ENCODE peak calls at places on chromosome 20, in eight cellular contexts. P is GM23338, F is HCT116, N is K562, S is GM12878, J is A549, Q is Panc1, K is HepG2. A is an unnamed sample.

GRCh38 chr20:50120935-50121693 is 8.2 kb upstream of the UBE2V1 start:
- DNase-seq in S (no peak), Q (no peak), K (peak), F (peak), N (no peak), J (peak), P (peak), A (peak)

GRCh38 chr20:63322923-63323253 is 29.9 kb downstream of the COL20A1 start:
- DNase-seq in N (no peak), S (no peak), P (no peak), F (no peak), Q (no peak), J (no peak), K (no peak), A (no peak)

GRCh38 chr20:19241440-19241839 is 29.0 kb downstream of the SLC24A3 start:
- DNase-seq in N (no peak), F (no peak), J (no peak), S (no peak), Q (no peak), P (no peak), K (no peak), A (no peak)

GRCh38 chr20:7171911-7172310 is 404.4 kb downstream of the BMP2 start:
- DNase-seq in K (no peak), S (no peak), Q (no peak), N (no peak), F (no peak), P (peak), J (no peak), A (no peak)

GRCh38 chr20:9660236-9660868 is 146.0 kb downstream of the LAMP5 start:
- DNase-seq in S (no peak), J (no peak), P (peak), K (peak), N (no peak), F (no peak), Q (no peak), A (no peak)

GRCh38 chr20:661474-662288 is 8.7 kb upstream of the SRXN1 start:
- DNase-seq in J (no peak), S (no peak), N (no peak), P (peak), Q (no peak), F (no peak), K (no peak), A (no peak)

GRCh38 chr20:62837790-62838458 is 21.1 kb downstream of the COL9A3 start:
- DNase-seq in P (no peak), N (no peak), F (no peak), K (peak), Q (no peak), J (no peak), S (no peak), A (peak)

GRCh38 chr20:33539129-33539528 is 49.2 kb downstream of the CBFA2T2 start:
- DNase-seq in N (no peak), K (peak), S (no peak), F (no peak), J (no peak), Q (no peak), P (no peak), A (no peak)

GRCh38 chr20:50595988-50596693 is 86.0 kb downstream of the PTPN1 start:
- DNase-seq in P (peak), K (no peak), N (no peak), Q (no peak), S (no peak), J (no peak), F (no peak), A (no peak)

GRCh38 chr20:53582574-53583351 is 10.9 kb downstream of the ZNF217 start:
- DNase-seq in K (peak), N (no peak), F (no peak), Q (no peak), S (no peak), P (no peak), J (peak), A (peak)

GRCh38 chr20:58893355-58894151 is 41.0 kb downstream of the GNAS start:
- DNase-seq in N (no peak), K (no peak), J (no peak), S (no peak), F (no peak), Q (no peak), P (no peak), A (no peak)

GRCh38 chr20:53611449-53611894 is 17.8 kb upstream of the ZNF217 start:
- DNase-seq in N (no peak), S (peak), Q (peak), P (peak), F (peak), J (peak), K (no peak), A (no peak)

GRCh38 chr20:49479785-49480184 is 2.7 kb downstream of the KCNB1 start:
- DNase-seq in S (no peak), J (no peak), P (no peak), F (no peak), N (no peak), Q (no peak), K (peak), A (no peak)

GRCh38 chr20:38429301-38429700 is 5.8 kb downstream of the SNHG17 start:
- DNase-seq in Q (no peak), J (no peak), N (no peak), F (no peak), S (no peak), K (no peak), P (no peak), A (no peak)

GRCh38 chr20:38433304-38433972 is 1.7 kb downstream of the SNHG17 start:
- DNase-seq in N (no peak), J (no peak), S (no peak), F (no peak), K (no peak), Q (no peak), P (no peak), A (no peak)

GRCh38 chr20:38432292-38432691 is 2.8 kb downstream of the SNHG17 start:
- DNase-seq in N (no peak), F (no peak), P (no peak), J (no peak), Q (no peak), K (no peak), S (no peak), A (peak)

GRCh38 chr20:38428800-38429199 is 6.3 kb downstream of the SNHG17 start:
- DNase-seq in P (no peak), J (no peak), N (no peak), F (no peak), K (no peak), S (no peak), Q (no peak), A (no peak)

DNA sequence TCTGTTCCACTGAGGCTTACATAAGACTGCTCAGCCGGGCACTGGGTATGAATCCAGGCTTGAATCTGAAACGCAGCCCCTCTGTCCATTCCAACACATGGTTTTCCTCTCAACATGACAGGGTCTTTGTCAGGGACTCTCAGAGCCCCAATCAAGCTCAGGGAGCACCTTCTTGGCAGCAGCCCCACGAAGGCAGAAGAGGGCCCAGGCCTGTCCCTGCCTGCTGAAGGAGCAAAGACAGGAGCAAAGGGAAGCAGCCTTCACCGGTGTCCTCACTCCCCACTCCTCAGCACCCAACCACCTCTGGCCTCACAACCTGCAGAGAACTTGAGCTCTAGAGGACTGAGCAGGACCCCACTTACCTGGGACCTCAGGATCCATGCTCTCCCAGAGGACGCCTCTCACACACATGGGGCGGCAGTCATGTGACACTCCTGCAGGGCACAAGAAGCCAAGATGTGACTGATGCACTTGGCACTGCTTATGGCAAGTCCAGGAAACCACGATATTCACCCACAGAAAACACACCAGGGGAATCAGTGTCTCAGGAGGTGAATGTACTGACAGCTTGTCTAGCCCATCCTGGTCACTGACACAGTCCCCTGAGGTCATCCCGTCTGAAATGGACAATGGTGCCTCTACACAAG is 4.3 kb downstream of the SNHG17 start:
- DNase-seq in Q (no peak), K (no peak), S (no peak), J (no peak), F (no peak), N (no peak), P (no peak), A (peak)
- H3K4me3 ChIP-seq in Q (no peak), K (no peak), S (peak), J (no peak), F (no peak), N (no peak), P (no peak), A (no peak)

GRCh38 chr20:31879143-31879987 is 8.9 kb downstream of the TTLL9 start:
- DNase-seq in F (peak), N (peak), S (peak), K (peak), J (peak), Q (peak), P (peak), A (peak)

GRCh38 chr20:31881945-31882344 is 11.5 kb downstream of the TTLL9 start:
- DNase-seq in K (no peak), Q (no peak), F (no peak), J (no peak), P (no peak), S (no peak), N (no peak), A (no peak)

GRCh38 chr20:31872406-31872805 is 2.0 kb downstream of the TTLL9 start:
- DNase-seq in N (no peak), F (no peak), S (no peak), J (no peak), K (no peak), P (no peak), Q (no peak), A (no peak)

DNA sequence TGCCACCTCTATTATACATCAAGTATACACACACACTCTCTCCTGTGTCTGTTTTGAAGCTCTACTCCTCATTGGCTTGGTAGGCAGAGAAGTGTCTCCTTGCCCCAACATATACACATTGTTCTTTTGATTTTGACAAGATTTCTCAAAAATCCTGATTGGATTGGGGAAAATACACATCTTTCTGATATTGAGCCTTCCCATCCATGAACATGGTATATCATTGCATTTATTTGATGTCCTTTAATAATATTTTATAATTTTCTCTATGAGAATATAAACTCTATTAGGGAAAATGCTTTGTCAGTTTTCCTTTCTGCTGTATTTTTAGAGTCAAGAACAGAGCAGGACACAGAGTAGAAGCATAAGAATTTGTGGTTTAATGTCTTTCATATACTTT is 7.2 kb downstream of the TTLL9 start:
- DNase-seq in N (no peak), Q (no peak), K (no peak), P (no peak), F (no peak), J (no peak), S (no peak), A (no peak)
- TF ChIP-seq REST in N (no peak), Q (no peak), K (no peak), P (no peak), F (no peak), J (no peak), S (no peak), A (no peak)

DNA sequence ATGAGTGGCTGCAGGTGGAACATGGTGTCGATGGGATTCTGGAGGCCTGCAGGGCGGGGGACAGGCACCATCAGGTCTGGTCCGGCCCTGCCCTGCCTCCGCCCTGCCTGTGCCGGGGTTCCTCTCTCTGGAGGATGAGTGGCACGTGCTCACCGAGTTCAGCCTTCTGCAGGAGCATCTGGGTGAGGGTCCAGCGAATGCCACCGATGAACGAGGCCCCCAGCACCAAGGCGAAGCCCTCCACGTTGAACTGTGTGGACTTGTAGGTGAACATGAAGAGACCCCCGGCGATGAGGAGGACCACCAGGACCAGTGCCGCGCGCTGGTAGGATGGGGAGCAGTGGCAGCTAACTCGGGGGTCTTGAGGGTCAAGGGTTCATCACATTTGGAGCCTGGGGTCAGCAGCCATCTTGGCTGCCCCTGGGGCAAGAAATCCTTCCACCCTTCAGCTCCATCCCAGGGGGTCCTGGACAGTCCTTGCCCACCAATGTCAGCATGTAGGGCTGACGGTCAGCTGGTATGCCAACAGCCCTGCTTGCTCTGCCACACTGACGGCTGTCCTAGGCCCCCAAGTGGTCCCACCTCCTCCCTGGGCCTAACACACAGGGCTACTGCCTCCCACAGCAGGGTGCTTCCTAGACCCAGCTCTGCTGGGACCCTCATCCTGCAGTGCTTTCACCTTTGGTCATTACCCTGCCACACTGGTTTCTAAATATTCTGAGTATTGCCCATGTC is 46.8 kb upstream of the CDH22 start:
- DNase-seq in J (no peak), K (no peak), P (no peak), F (no peak), Q (no peak), S (no peak), N (no peak), A (no peak)
- TF ChIP-seq CTCF in J (no peak), K (no peak), P (no peak), F (no peak), Q (no peak), S (no peak), N (no peak), A (no peak)

GRCh38 chr20:51833326-51833725 is 31.0 kb upstream of the SALL4 start:
- DNase-seq in N (no peak), K (no peak), Q (no peak), P (no peak), F (no peak), J (no peak), S (no peak), A (no peak)

GRCh38 chr20:51826372-51826771 is 24.1 kb upstream of the SALL4 start:
- DNase-seq in N (no peak), F (no peak), K (no peak), S (no peak), P (no peak), J (no peak), Q (no peak), A (no peak)

GRCh38 chr20:51831891-51832675 is 29.8 kb upstream of the SALL4 start:
- DNase-seq in K (no peak), P (no peak), S (no peak), F (no peak), N (no peak), Q (no peak), J (no peak), A (no peak)

GRCh38 chr20:51830538-51830937 is 28.2 kb upstream of the SALL4 start:
- DNase-seq in S (no peak), P (no peak), Q (no peak), F (no peak), N (no peak), J (no peak), K (no peak), A (no peak)

GRCh38 chr20:51828762-51829161 is 26.4 kb upstream of the SALL4 start:
- DNase-seq in F (no peak), Q (no peak), P (peak), J (no peak), S (no peak), K (no peak), N (no peak), A (no peak)
- H3K4me3 ChIP-seq in F (no peak), Q (no peak), P (no peak), J (no peak), S (no peak), K (peak), N (no peak), A (no peak)

DNA sequence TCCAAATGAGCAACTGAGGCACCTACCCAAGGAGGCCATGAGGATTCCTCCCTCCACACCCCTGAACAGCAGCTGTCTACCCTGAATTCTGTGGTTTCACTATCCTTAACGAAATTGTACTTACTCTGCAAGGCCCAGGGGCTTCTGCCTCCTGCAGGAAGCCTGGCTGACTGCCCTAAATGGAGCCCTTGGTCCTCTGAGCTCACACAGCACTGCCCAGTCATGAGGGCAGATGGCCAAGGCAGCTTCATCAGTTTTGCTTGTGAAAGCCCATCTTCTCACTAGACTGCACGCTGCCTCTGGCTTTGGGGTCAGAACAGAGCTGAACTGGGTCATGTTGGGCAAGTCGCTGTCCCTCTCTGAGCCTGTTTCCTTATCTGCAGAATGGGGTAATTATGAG is 26.4 kb upstream of the SIRPA start:
- DNase-seq in P (no peak), N (no peak), J (no peak), K (no peak), Q (no peak), S (no peak), F (no peak), A (no peak)
- TF ChIP-seq REST in P (no peak), N (no peak), J (no peak), K (no peak), Q (no peak), S (no peak), F (no peak), A (no peak)

DNA sequence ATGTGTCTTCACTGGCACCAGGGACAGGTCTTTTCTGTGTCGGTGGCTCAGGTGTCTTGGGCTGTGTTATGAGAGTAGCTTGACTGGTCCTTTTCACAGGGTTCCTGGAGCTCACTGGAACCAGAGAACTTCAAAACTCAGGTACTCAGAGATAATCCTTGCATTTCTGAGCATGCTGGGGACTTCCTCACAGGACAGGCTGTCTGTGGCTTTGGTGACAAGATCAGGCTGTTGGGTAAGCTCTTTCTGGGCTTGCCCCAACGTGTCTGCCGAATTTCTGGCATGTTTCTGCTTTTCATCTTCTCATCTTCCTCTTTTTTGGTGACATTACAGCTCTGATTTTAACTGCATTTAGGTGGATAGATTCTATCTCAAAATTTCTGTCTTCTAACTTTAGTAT is 270.0 kb downstream of the CDH26 start:
- DNase-seq in K (no peak), J (no peak), Q (no peak), S (no peak), F (no peak), P (no peak), N (no peak), A (peak)
- TF ChIP-seq CTCF in K (no peak), J (no peak), Q (no peak), S (no peak), F (no peak), P (no peak), N (no peak), A (no peak)

GRCh38 chr20:45972500-45973183 is 639 bp upstream of the ZNF335 start:
- DNase-seq in S (no peak), P (peak), F (no peak), K (no peak), N (no peak), Q (no peak), J (no peak), A (no peak)
- H3K4me3 ChIP-seq in S (peak), P (peak), F (peak), K (peak), N (peak), Q (peak), J (peak), A (peak)

A was measured in HL-60.